ENCODE peak calls at places on chromosomes 5 and 9, in ten cellular contexts. One of them, this sample, is unnamed.

GRCh38 chr5:88885043-88885442 is 2.1 kb upstream of the MEF2C start:
- DNase-seq in HS-27A: no peak
- DNase-seq in BE2C: no peak
- DNase-seq in ureter: no peak
- DNase-seq in effector memory CD4-positive, alpha-beta T cell: no peak
- DNase-seq in H1: no peak
- DNase-seq in stimulated activated CD8-positive, alpha-beta memory T cell treated with anti-CD3 and anti-CD28 coated beads, Interleukin-15, amount 100 ng/mL, for 24 hours: no peak
- DNase-seq in omental fat pad: no peak
- DNase-seq in A172: no peak
- DNase-seq in iris pigment epithelial cell: no peak
- DNase-seq in this sample: no peak

GRCh38 chr5:138743506-138743905 is 9.7 kb upstream of the CTNNA1 start:
- DNase-seq in HS-27A: no peak
- DNase-seq in BE2C: no peak
- DNase-seq in ureter: no peak
- DNase-seq in effector memory CD4-positive, alpha-beta T cell: no peak
- DNase-seq in H1: no peak
- DNase-seq in stimulated activated CD8-positive, alpha-beta memory T cell treated with anti-CD3 and anti-CD28 coated beads, Interleukin-15, amount 100 ng/mL, for 24 hours: no peak
- DNase-seq in omental fat pad: no peak
- DNase-seq in A172: no peak
- DNase-seq in iris pigment epithelial cell: no peak
- DNase-seq in this sample: no peak

GRCh38 chr9:131409458-131409992 is 15.6 kb downstream of the PRRC2B start:
- DNase-seq in HS-27A: no peak
- DNase-seq in BE2C: no peak
- DNase-seq in ureter: no peak
- DNase-seq in effector memory CD4-positive, alpha-beta T cell: no peak
- DNase-seq in H1: no peak
- DNase-seq in stimulated activated CD8-positive, alpha-beta memory T cell treated with anti-CD3 and anti-CD28 coated beads, Interleukin-15, amount 100 ng/mL, for 24 hours: no peak
- DNase-seq in omental fat pad: no peak
- DNase-seq in A172: no peak
- DNase-seq in iris pigment epithelial cell: no peak
- DNase-seq in this sample: no peak

GRCh38 chr5:65718576-65719310 is 3.2 kb downstream of the SGTB start:
- DNase-seq in HS-27A: no peak
- DNase-seq in BE2C: no peak
- DNase-seq in ureter: no peak
- DNase-seq in effector memory CD4-positive, alpha-beta T cell: no peak
- DNase-seq in H1: no peak
- DNase-seq in stimulated activated CD8-positive, alpha-beta memory T cell treated with anti-CD3 and anti-CD28 coated beads, Interleukin-15, amount 100 ng/mL, for 24 hours: no peak
- DNase-seq in omental fat pad: no peak
- DNase-seq in A172: no peak
- DNase-seq in iris pigment epithelial cell: no peak
- DNase-seq in this sample: no peak

GRCh38 chr5:131277875-131278795 is 14.3 kb downstream of the CDC42SE2 start:
- DNase-seq in HS-27A: no peak
- DNase-seq in BE2C: no peak
- DNase-seq in ureter: no peak
- DNase-seq in effector memory CD4-positive, alpha-beta T cell: no peak
- DNase-seq in H1: no peak
- DNase-seq in stimulated activated CD8-positive, alpha-beta memory T cell treated with anti-CD3 and anti-CD28 coated beads, Interleukin-15, amount 100 ng/mL, for 24 hours: no peak
- DNase-seq in omental fat pad: no peak
- DNase-seq in A172: no peak
- DNase-seq in iris pigment epithelial cell: no peak
- DNase-seq in this sample: no peak

GRCh38 chr5:10602031-10602806 is 38.3 kb downstream of the ANKRD33B start:
- DNase-seq in HS-27A: no peak
- DNase-seq in BE2C: peak; percentile 52
- DNase-seq in ureter: no peak
- DNase-seq in effector memory CD4-positive, alpha-beta T cell: no peak
- DNase-seq in H1: no peak
- DNase-seq in stimulated activated CD8-positive, alpha-beta memory T cell treated with anti-CD3 and anti-CD28 coated beads, Interleukin-15, amount 100 ng/mL, for 24 hours: no peak
- DNase-seq in omental fat pad: no peak
- DNase-seq in A172: no peak
- DNase-seq in iris pigment epithelial cell: no peak
- DNase-seq in this sample: no peak

GRCh38 chr5:51414516-51414915 is 31.3 kb downstream of the ISL1 start:
- DNase-seq in HS-27A: no peak
- DNase-seq in BE2C: no peak
- DNase-seq in ureter: no peak
- DNase-seq in effector memory CD4-positive, alpha-beta T cell: no peak
- DNase-seq in H1: no peak
- DNase-seq in stimulated activated CD8-positive, alpha-beta memory T cell treated with anti-CD3 and anti-CD28 coated beads, Interleukin-15, amount 100 ng/mL, for 24 hours: no peak
- DNase-seq in omental fat pad: no peak
- DNase-seq in A172: no peak
- DNase-seq in iris pigment epithelial cell: no peak
- DNase-seq in this sample: no peak

GRCh38 chr9:76403352-76403751 is 9.1 kb upstream of the RFK start:
- DNase-seq in HS-27A: no peak
- DNase-seq in BE2C: no peak
- DNase-seq in ureter: no peak
- DNase-seq in effector memory CD4-positive, alpha-beta T cell: no peak
- DNase-seq in H1: no peak
- DNase-seq in stimulated activated CD8-positive, alpha-beta memory T cell treated with anti-CD3 and anti-CD28 coated beads, Interleukin-15, amount 100 ng/mL, for 24 hours: no peak
- DNase-seq in omental fat pad: no peak
- DNase-seq in A172: peak; percentile 80
- DNase-seq in iris pigment epithelial cell: peak; percentile 92
- DNase-seq in this sample: no peak

GRCh38 chr9:114864471-114864870 is 58.6 kb upstream of the TNFSF15 start:
- DNase-seq in HS-27A: no peak
- DNase-seq in BE2C: no peak
- DNase-seq in ureter: no peak
- DNase-seq in effector memory CD4-positive, alpha-beta T cell: no peak
- DNase-seq in H1: no peak
- DNase-seq in stimulated activated CD8-positive, alpha-beta memory T cell treated with anti-CD3 and anti-CD28 coated beads, Interleukin-15, amount 100 ng/mL, for 24 hours: no peak
- DNase-seq in omental fat pad: no peak
- DNase-seq in A172: no peak
- DNase-seq in iris pigment epithelial cell: no peak
- DNase-seq in this sample: no peak

GRCh38 chr9:112115955-112116354 is 59.1 kb downstream of the SUSD1 start:
- DNase-seq in HS-27A: no peak
- DNase-seq in BE2C: no peak
- DNase-seq in ureter: no peak
- DNase-seq in effector memory CD4-positive, alpha-beta T cell: no peak
- DNase-seq in H1: peak; percentile 33
- DNase-seq in stimulated activated CD8-positive, alpha-beta memory T cell treated with anti-CD3 and anti-CD28 coated beads, Interleukin-15, amount 100 ng/mL, for 24 hours: no peak
- DNase-seq in omental fat pad: no peak
- DNase-seq in A172: no peak
- DNase-seq in iris pigment epithelial cell: no peak
- DNase-seq in this sample: no peak

GRCh38 chr5:36646507-36647023 is 40.2 kb downstream of the SLC1A3 start:
- DNase-seq in HS-27A: no peak
- DNase-seq in BE2C: no peak
- DNase-seq in ureter: no peak
- DNase-seq in effector memory CD4-positive, alpha-beta T cell: no peak
- DNase-seq in H1: no peak
- DNase-seq in stimulated activated CD8-positive, alpha-beta memory T cell treated with anti-CD3 and anti-CD28 coated beads, Interleukin-15, amount 100 ng/mL, for 24 hours: no peak
- DNase-seq in omental fat pad: no peak
- DNase-seq in A172: peak; percentile 51
- DNase-seq in iris pigment epithelial cell: no peak
- DNase-seq in this sample: no peak

GRCh38 chr9:73643379-73644013 is 491.8 kb downstream of the ANXA1 start:
- DNase-seq in HS-27A: no peak
- DNase-seq in BE2C: no peak
- DNase-seq in ureter: no peak
- DNase-seq in effector memory CD4-positive, alpha-beta T cell: no peak
- DNase-seq in H1: no peak
- DNase-seq in stimulated activated CD8-positive, alpha-beta memory T cell treated with anti-CD3 and anti-CD28 coated beads, Interleukin-15, amount 100 ng/mL, for 24 hours: no peak
- DNase-seq in omental fat pad: no peak
- DNase-seq in A172: no peak
- DNase-seq in iris pigment epithelial cell: peak; percentile 96
- DNase-seq in this sample: no peak